ENCODE peak calls at places on chromosome 9, in nine cellular contexts. Z is AG09309; U is NCI-H446 treated with DMSO at 0.1 percent for 48 hours; H is NCI-H2029 treated with DMSO at 0.1 percent for 48 hours; F is CD4-positive, alpha-beta T cell; W is head of caudate nucleus; C is NCI-H1436 treated with DMSO at 0.1 percent for 48 hours; Y is iPS-NIHi11; Q is iPS DF 6.9. X is an unnamed sample.

GRCh38 chr9:113395000-113395861 is 5.9 kb downstream of the ALAD start:
- DNase-seq in U (no peak), F (no peak), W (no peak), Y (no peak), Z (no peak), Q (no peak), H (no peak), C (no peak), X (no peak)

GRCh38 chr9:127776195-127776918 is 2.1 kb downstream of the SH2D3C start:
- DNase-seq in F (peak; percentile 72), W (no peak), H (no peak), Y (no peak), U (no peak), Q (no peak), Z (no peak), C (no peak), X (no peak)

GRCh38 chr9:123441769-123442168 is 85.8 kb downstream of the CRB2 start:
- DNase-seq in Y (no peak), H (no peak), C (no peak), Q (no peak), F (no peak), U (no peak), Z (no peak), W (no peak), X (no peak)

GRCh38 chr9:132268725-132269352 is 85.9 kb downstream of the SETX start:
- DNase-seq in F (peak; percentile 69), Z (no peak), U (peak; percentile 0), W (peak; percentile 73), Q (peak; percentile 64), Y (peak; percentile 78), C (peak; percentile 21), H (peak; percentile 63), X (peak; percentile 53)

GRCh38 chr9:14277202-14277601 is 36.7 kb downstream of the NFIB start:
- DNase-seq in U (peak; percentile 100), Y (no peak), Q (no peak), F (no peak), W (no peak), C (no peak), H (no peak), Z (no peak), X (peak; percentile 69)

GRCh38 chr9:16627967-16628366 is 242.5 kb downstream of the BNC2 start:
- DNase-seq in F (no peak), U (peak; percentile 87), W (no peak), Y (no peak), H (no peak), Q (no peak), C (no peak), Z (peak; percentile 94), X (peak; percentile 82)

GRCh38 chr9:90421786-90422185 is 220.8 kb downstream of the DIRAS2 start:
- DNase-seq in C (no peak), H (no peak), Q (no peak), Y (no peak), W (no peak), Z (no peak), F (no peak), U (no peak), X (no peak)

GRCh38 chr9:91766301-91766700 is 183.7 kb downstream of the ROR2 start:
- DNase-seq in W (no peak), F (no peak), Z (no peak), H (no peak), U (no peak), C (peak; percentile 17), Y (no peak), Q (no peak), X (no peak)

GRCh38 chr9:33472171-33472920 is 1.4 kb downstream of the NOL6 start:
- DNase-seq in Y (no peak), U (no peak), Z (no peak), Q (no peak), C (no peak), F (no peak), W (no peak), H (no peak), X (no peak)

GRCh38 chr9:113463418-113464285 is at the start of gene RGS3:
- DNase-seq in C (peak; percentile 65), W (peak; percentile 47), Z (no peak), F (no peak), Q (peak; percentile 35), Y (peak; percentile 96), U (no peak), H (peak; percentile 59), X (no peak)

GRCh38 chr9:76526026-76526425 is 67.0 kb downstream of the GCNT1 start:
- DNase-seq in F (no peak), Y (no peak), U (no peak), C (no peak), H (peak; percentile 96), Z (no peak), Q (no peak), W (no peak), X (no peak)

GRCh38 chr9:27665121-27665520 is 91.8 kb upstream of the C9orf72 start:
- DNase-seq in Q (no peak), W (no peak), U (no peak), F (no peak), H (no peak), Z (no peak), Y (no peak), C (no peak), X (no peak)

X was measured in amniotic epithelial cell.